ENCODE peak calls at places on chromosome 16, in five cellular contexts. One of them, this sample, is unnamed.

GRCh38 chr16:68664297-68664696 is 19.2 kb downstream of the CDH3 start:
- DNase-seq in Karpas-422: no peak
- DNase-seq in PC-3: peak; percentile 29
- DNase-seq in IMR-90: no peak
- DNase-seq in kidney: no peak
- DNase-seq in this sample: no peak

GRCh38 chr16:81491522-81492188 is 47.0 kb downstream of the CMIP start:
- DNase-seq in Karpas-422: no peak
- DNase-seq in kidney: peak; percentile 14
- DNase-seq in PC-3: no peak
- DNase-seq in IMR-90: peak; percentile 65
- DNase-seq in this sample: no peak

GRCh38 chr16:27769561-27770222 is 219.7 kb downstream of the KATNIP start:
- DNase-seq in kidney: peak; percentile 59
- DNase-seq in Karpas-422: no peak
- DNase-seq in PC-3: peak; percentile 7
- DNase-seq in IMR-90: peak; percentile 51
- DNase-seq in this sample: no peak

GRCh38 chr16:57756424-57757325 is 21.1 kb downstream of the KATNB1 start:
- DNase-seq in PC-3: no peak
- DNase-seq in Karpas-422: no peak
- DNase-seq in kidney: peak; percentile 74
- DNase-seq in IMR-90: no peak
- DNase-seq in this sample: no peak

GRCh38 chr16:83530293-83530692 is 277.5 kb upstream of the HSBP1 start:
- DNase-seq in IMR-90: peak; percentile 83
- DNase-seq in PC-3: no peak
- DNase-seq in kidney: no peak
- DNase-seq in Karpas-422: no peak
- DNase-seq in this sample: no peak

GRCh38 chr16:69166221-69166833 is 20.6 kb upstream of the SNTB2 start:
- DNase-seq in Karpas-422: no peak
- DNase-seq in PC-3: peak; percentile 76
- DNase-seq in IMR-90: peak; percentile 82
- DNase-seq in kidney: no peak
- DNase-seq in this sample: no peak

GRCh38 chr16:31456988-31457360 is 2.3 kb upstream of the ARMC5 start:
- DNase-seq in kidney: peak; percentile 46
- DNase-seq in PC-3: no peak
- DNase-seq in Karpas-422: no peak
- DNase-seq in IMR-90: no peak
- DNase-seq in this sample: no peak

GRCh38 chr16:26645629-26646028 is 421.1 kb upstream of the C16orf82 start:
- DNase-seq in kidney: no peak
- DNase-seq in IMR-90: no peak
- DNase-seq in PC-3: no peak
- DNase-seq in Karpas-422: peak; percentile 71
- DNase-seq in this sample: no peak

GRCh38 chr16:3045758-3046505 is 429 bp upstream of the MMP25 start:
- DNase-seq in IMR-90: no peak
- DNase-seq in Karpas-422: no peak
- DNase-seq in kidney: peak; percentile 82
- DNase-seq in PC-3: no peak
- DNase-seq in this sample: no peak

GRCh38 chr16:26569793-26570192 is 496.9 kb upstream of the C16orf82 start:
- DNase-seq in IMR-90: no peak
- DNase-seq in PC-3: peak; percentile 2
- DNase-seq in kidney: no peak
- DNase-seq in Karpas-422: peak; percentile 52
- DNase-seq in this sample: peak; percentile 43

GRCh38 chr16:10368984-10369551 is 16.8 kb upstream of the ATF7IP2 start:
- DNase-seq in kidney: no peak
- DNase-seq in PC-3: no peak
- DNase-seq in IMR-90: no peak
- DNase-seq in Karpas-422: peak; percentile 49
- DNase-seq in this sample: no peak

GRCh38 chr16:68997564-68997963 is 107.9 kb upstream of the HAS3 start:
- DNase-seq in Karpas-422: peak; percentile 25
- DNase-seq in PC-3: no peak
- DNase-seq in kidney: no peak
- DNase-seq in IMR-90: no peak
- DNase-seq in this sample: no peak

DNA sequence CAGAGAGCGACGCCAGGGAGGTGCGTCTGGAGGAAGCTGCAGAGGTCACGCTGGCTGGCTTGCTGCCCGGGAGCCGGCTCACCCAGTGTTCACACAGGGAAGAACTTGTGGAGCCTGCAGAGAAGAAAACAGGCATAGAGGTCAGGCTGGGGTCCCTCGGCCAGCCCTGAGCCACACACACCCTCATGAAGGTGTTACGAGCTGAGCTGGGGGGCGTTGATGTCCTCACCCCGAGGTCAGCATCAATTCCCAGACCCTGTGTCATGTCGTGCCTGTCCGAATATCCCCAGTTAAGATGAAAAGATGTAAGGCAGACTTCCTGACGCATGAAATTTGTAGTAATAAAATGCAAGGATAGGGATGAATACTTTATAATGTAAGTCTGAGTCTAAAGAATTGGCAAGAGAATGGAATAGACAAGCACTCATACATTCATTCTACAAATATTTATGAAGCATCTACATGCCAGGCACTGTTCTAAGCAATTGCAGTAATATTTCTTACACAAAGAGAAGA is 77.1 kb downstream of the USP31 start:
- DNase-seq in kidney: peak; percentile 91
- DNase-seq in Karpas-422: no peak
- DNase-seq in PC-3: peak; percentile 29
- DNase-seq in IMR-90: peak; percentile 77
- DNase-seq in this sample: no peak
- H3K9ac ChIP-seq in kidney: no peak overlapping the region
- H3K9ac ChIP-seq in Karpas-422: no peak overlapping the region
- H3K9ac ChIP-seq in PC-3: no peak overlapping the region
- H3K9ac ChIP-seq in IMR-90: no peak overlapping the region
- H3K9ac ChIP-seq in this sample: no peak overlapping the region

GRCh38 chr16:89171216-89172170 is at the start of gene CDH15:
- DNase-seq in IMR-90: peak; percentile 75
- DNase-seq in Karpas-422: peak; percentile 99
- DNase-seq in PC-3: peak; percentile 94
- DNase-seq in kidney: peak; percentile 98
- DNase-seq in this sample: peak; percentile 93
- H3K9ac ChIP-seq in IMR-90: no peak within 1 kb of the TSS
- H3K9ac ChIP-seq in Karpas-422: no peak within 1 kb of the TSS
- H3K9ac ChIP-seq in PC-3: no peak within 1 kb of the TSS
- H3K9ac ChIP-seq in kidney: no peak within 1 kb of the TSS
- H3K9ac ChIP-seq in this sample: no peak within 1 kb of the TSS

GRCh38 chr16:15482748-15483118 is 48.3 kb downstream of the BMERB1 start:
- DNase-seq in IMR-90: no peak
- DNase-seq in Karpas-422: no peak
- DNase-seq in PC-3: no peak
- DNase-seq in kidney: no peak
- DNase-seq in this sample: no peak
- H3K9ac ChIP-seq in IMR-90: no peak overlapping the region
- H3K9ac ChIP-seq in Karpas-422: no peak overlapping the region
- H3K9ac ChIP-seq in PC-3: no peak overlapping the region
- H3K9ac ChIP-seq in kidney: no peak overlapping the region
- H3K9ac ChIP-seq in this sample: no peak overlapping the region

DNA sequence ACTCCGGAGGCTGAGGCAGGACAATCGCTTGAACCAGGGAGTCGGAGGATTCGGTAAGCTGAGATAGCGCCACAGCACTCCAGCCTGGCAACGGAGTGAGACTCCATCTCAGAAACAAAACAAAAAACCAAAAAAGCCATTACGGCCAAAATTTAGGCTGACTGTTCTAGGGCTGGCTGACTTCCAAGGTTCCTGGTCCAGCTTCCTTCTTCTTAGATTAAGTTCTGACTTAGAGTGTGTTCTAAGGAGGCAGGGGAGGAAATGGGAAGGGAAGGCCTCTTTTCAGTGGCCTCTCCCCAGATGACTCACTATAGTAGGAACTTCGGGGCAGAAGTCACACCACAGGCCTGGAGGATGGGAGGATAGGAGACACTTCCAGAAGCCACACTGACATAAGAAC is 27.7 kb upstream of the CLEC18B start:
- DNase-seq in PC-3: peak; percentile 87
- DNase-seq in Karpas-422: no peak
- DNase-seq in kidney: peak; percentile 73
- DNase-seq in IMR-90: peak; percentile 95
- DNase-seq in this sample: no peak
- H3K9ac ChIP-seq in PC-3: peak overlapping the region; percentile 20
- H3K9ac ChIP-seq in Karpas-422: no peak overlapping the region
- H3K9ac ChIP-seq in kidney: no peak overlapping the region
- H3K9ac ChIP-seq in IMR-90: no peak overlapping the region
- H3K9ac ChIP-seq in this sample: no peak overlapping the region